ENCODE peak calls at places on chromosomes 13 and 19, in five cellular contexts. X, W, L, U and R are unnamed samples.

GRCh38 chr13:41463823-41464602 is 6.7 kb downstream of the RGCC start:
- DNase-seq in X (no peak), W (no peak), L (no peak), U (peak), R (peak)

GRCh38 chr19:13040232-13040915 is 45.1 kb downstream of the NFIX start:
- DNase-seq in X (no peak), W (no peak), L (no peak), U (no peak), R (no peak)

GRCh38 chr13:23828866-23829265 is 60.3 kb downstream of the MIPEP start:
- DNase-seq in X (no peak), W (no peak), L (no peak), U (no peak), R (no peak)

GRCh38 chr13:102608944-102609343 is 12.2 kb downstream of the TPP2 start:
- DNase-seq in X (no peak), W (no peak), L (no peak), U (no peak), R (no peak)

GRCh38 chr19:40383668-40384248 is 6.2 kb downstream of the HIPK4 start:
- DNase-seq in X (no peak), W (no peak), L (no peak), U (no peak), R (no peak)

GRCh38 chr13:70985371-70985770 is 877.1 kb upstream of the KLHL1 start:
- DNase-seq in X (no peak), W (no peak), L (no peak), U (no peak), R (no peak)

GRCh38 chr13:90553167-90553566 is 794.3 kb upstream of the MIR17HG start:
- DNase-seq in X (no peak), W (no peak), L (no peak), U (no peak), R (no peak)

GRCh38 chr19:4380254-4380727 is 20.1 kb downstream of the SH3GL1 start:
- DNase-seq in X (no peak), W (no peak), L (no peak), U (peak), R (peak)

GRCh38 chr19:17405250-17406038 is at the start of gene BST2:
- DNase-seq in X (peak), W (no peak), L (no peak), U (peak), R (peak)

GRCh38 chr13:39317284-39317683 is 279.0 kb downstream of the NHLRC3 start:
- DNase-seq in X (no peak), W (no peak), L (peak), U (no peak), R (no peak)

GRCh38 chr13:51811920-51812328 is 8.0 kb upstream of the DHRS12 start:
- DNase-seq in X (no peak), W (no peak), L (no peak), U (no peak), R (no peak)

GRCh38 chr13:77239312-77239711 is 87.6 kb downstream of the MYCBP2 start:
- DNase-seq in X (no peak), W (no peak), L (no peak), U (no peak), R (no peak)

GRCh38 chr13:99968521-99969367 is 2.8 kb downstream of the ZIC5 start:
- DNase-seq in X (no peak), W (no peak), L (no peak), U (no peak), R (no peak)

GRCh38 chr13:39023761-39024160 is 14.1 kb downstream of the PROSER1 start:
- DNase-seq in X (no peak), W (no peak), L (no peak), U (no peak), R (no peak)

GRCh38 chr19:31270897-31271568 is 78.2 kb downstream of the TSHZ3 start:
- DNase-seq in X (no peak), W (no peak), L (peak), U (no peak), R (no peak)